ENCODE peak calls at places on chromosomes 3 and 15, in seven cellular contexts. One of them, this sample, is unnamed. For H3K4me1, the result is how much of the 10 kb centered on the place peaks cover.

GRCh38 chr15:70955151-70955550 is 62.5 kb downstream of the LRRC49 start:
- DNase-seq in upper lobe of right lung: no peak
- DNase-seq in BE2C: no peak
- DNase-seq in HAP-1: no peak
- DNase-seq in IMR-90: peak
- DNase-seq in fibroblast of lung: no peak
- DNase-seq in CD4-positive, CD25-positive, alpha-beta regulatory T cell: no peak
- DNase-seq in this sample: no peak

GRCh38 chr15:90000175-90000923 is 775 bp upstream of the ZNF710 start:
- DNase-seq in upper lobe of right lung: peak
- DNase-seq in BE2C: no peak
- DNase-seq in HAP-1: peak
- DNase-seq in IMR-90: peak
- DNase-seq in fibroblast of lung: peak
- DNase-seq in CD4-positive, CD25-positive, alpha-beta regulatory T cell: no peak
- DNase-seq in this sample: peak

GRCh38 chr3:71456155-71456554 is 127.4 kb downstream of the FOXP1 start:
- DNase-seq in upper lobe of right lung: no peak
- DNase-seq in BE2C: no peak
- DNase-seq in HAP-1: no peak
- DNase-seq in IMR-90: peak
- DNase-seq in fibroblast of lung: peak
- DNase-seq in CD4-positive, CD25-positive, alpha-beta regulatory T cell: peak
- DNase-seq in this sample: no peak

GRCh38 chr3:58048301-58048700 is 40.1 kb downstream of the FLNB start:
- DNase-seq in upper lobe of right lung: no peak
- DNase-seq in BE2C: no peak
- DNase-seq in HAP-1: no peak
- DNase-seq in IMR-90: no peak
- DNase-seq in fibroblast of lung: no peak
- DNase-seq in CD4-positive, CD25-positive, alpha-beta regulatory T cell: no peak
- DNase-seq in this sample: no peak

GRCh38 chr15:52095597-52096262 is 16.8 kb downstream of the BCL2L10 start:
- DNase-seq in upper lobe of right lung: no peak
- DNase-seq in BE2C: no peak
- DNase-seq in HAP-1: no peak
- DNase-seq in IMR-90: peak
- DNase-seq in fibroblast of lung: peak
- DNase-seq in CD4-positive, CD25-positive, alpha-beta regulatory T cell: no peak
- DNase-seq in this sample: no peak

GRCh38 chr3:44114142-44114541 is 127.5 kb upstream of the TOPAZ1 start:
- DNase-seq in upper lobe of right lung: no peak
- DNase-seq in BE2C: peak
- DNase-seq in HAP-1: peak
- DNase-seq in IMR-90: peak
- DNase-seq in fibroblast of lung: peak
- DNase-seq in CD4-positive, CD25-positive, alpha-beta regulatory T cell: peak
- DNase-seq in this sample: no peak

GRCh38 chr3:4756060-4756775 is 223.0 kb upstream of the BHLHE40 start:
- DNase-seq in upper lobe of right lung: no peak
- DNase-seq in BE2C: no peak
- DNase-seq in HAP-1: no peak
- DNase-seq in IMR-90: no peak
- DNase-seq in fibroblast of lung: no peak
- DNase-seq in CD4-positive, CD25-positive, alpha-beta regulatory T cell: no peak
- DNase-seq in this sample: no peak

GRCh38 chr15:29449136-29449535 is 179.5 kb upstream of the NSMCE3 start:
- DNase-seq in upper lobe of right lung: no peak
- DNase-seq in BE2C: no peak
- DNase-seq in HAP-1: peak
- DNase-seq in IMR-90: no peak
- DNase-seq in fibroblast of lung: no peak
- DNase-seq in CD4-positive, CD25-positive, alpha-beta regulatory T cell: no peak
- DNase-seq in this sample: peak

GRCh38 chr15:67076147-67076843 is 10.9 kb downstream of the SMAD3 start:
- DNase-seq in upper lobe of right lung: no peak
- DNase-seq in BE2C: no peak
- DNase-seq in HAP-1: no peak
- DNase-seq in IMR-90: peak
- DNase-seq in fibroblast of lung: peak
- DNase-seq in CD4-positive, CD25-positive, alpha-beta regulatory T cell: no peak
- DNase-seq in this sample: no peak

GRCh38 chr15:101201411-101202174 is 50.3 kb downstream of the CHSY1 start:
- DNase-seq in upper lobe of right lung: peak
- DNase-seq in BE2C: peak
- DNase-seq in HAP-1: peak
- DNase-seq in IMR-90: peak
- DNase-seq in fibroblast of lung: peak
- DNase-seq in CD4-positive, CD25-positive, alpha-beta regulatory T cell: no peak
- DNase-seq in this sample: peak

GRCh38 chr3:74075213-74075612 is 450.5 kb upstream of the PDZRN3 start:
- DNase-seq in upper lobe of right lung: no peak
- DNase-seq in BE2C: no peak
- DNase-seq in HAP-1: no peak
- DNase-seq in IMR-90: no peak
- DNase-seq in fibroblast of lung: peak
- DNase-seq in CD4-positive, CD25-positive, alpha-beta regulatory T cell: no peak
- DNase-seq in this sample: no peak

GRCh38 chr3:125357032-125357658 is 18.0 kb downstream of the ZNF148 start:
- DNase-seq in upper lobe of right lung: peak
- DNase-seq in BE2C: peak
- DNase-seq in HAP-1: peak
- DNase-seq in IMR-90: peak
- DNase-seq in fibroblast of lung: peak
- DNase-seq in CD4-positive, CD25-positive, alpha-beta regulatory T cell: peak
- DNase-seq in this sample: peak

GRCh38 chr3:64088408-64089136 is 65.3 kb upstream of the PSMD6 start:
- DNase-seq in upper lobe of right lung: no peak
- DNase-seq in BE2C: no peak
- DNase-seq in HAP-1: no peak
- DNase-seq in IMR-90: no peak
- DNase-seq in fibroblast of lung: no peak
- DNase-seq in CD4-positive, CD25-positive, alpha-beta regulatory T cell: no peak
- DNase-seq in this sample: no peak

GRCh38 chr3:141147657-141148056 is 84.0 kb upstream of the PXYLP1 start:
- DNase-seq in upper lobe of right lung: no peak
- DNase-seq in BE2C: no peak
- DNase-seq in HAP-1: no peak
- DNase-seq in IMR-90: no peak
- DNase-seq in fibroblast of lung: no peak
- DNase-seq in CD4-positive, CD25-positive, alpha-beta regulatory T cell: no peak
- DNase-seq in this sample: no peak

DNA sequence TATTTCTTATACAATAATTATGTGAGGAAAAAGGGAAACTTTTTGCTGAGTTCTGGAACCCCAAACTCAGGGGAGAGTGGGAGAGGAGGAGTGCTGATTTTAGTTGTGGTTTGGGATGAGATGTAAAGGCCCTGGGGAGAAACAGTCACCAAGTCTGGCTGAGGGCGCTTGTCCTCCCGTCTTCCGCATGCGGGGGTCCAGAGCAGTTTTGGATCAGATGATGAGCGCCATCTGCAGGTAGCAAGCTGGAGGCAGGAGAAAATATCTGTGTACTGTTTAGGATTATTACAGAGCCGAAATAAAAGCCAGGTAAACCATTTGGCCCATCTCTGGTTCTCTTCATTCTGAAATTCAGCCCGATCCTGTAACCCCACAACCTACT is 1.6 kb upstream of the PARP14 start:
- DNase-seq in upper lobe of right lung: peak
- DNase-seq in BE2C: peak
- DNase-seq in HAP-1: peak
- DNase-seq in IMR-90: peak
- DNase-seq in fibroblast of lung: peak
- DNase-seq in CD4-positive, CD25-positive, alpha-beta regulatory T cell: peak
- DNase-seq in this sample: peak
- H3K4me3 ChIP-seq in upper lobe of right lung: peak
- H3K4me3 ChIP-seq in BE2C: peak
- H3K4me3 ChIP-seq in HAP-1: no peak
- H3K4me3 ChIP-seq in IMR-90: peak
- H3K4me3 ChIP-seq in fibroblast of lung: peak
- H3K4me3 ChIP-seq in CD4-positive, CD25-positive, alpha-beta regulatory T cell: peak
- H3K4me3 ChIP-seq in this sample: no peak

DNA sequence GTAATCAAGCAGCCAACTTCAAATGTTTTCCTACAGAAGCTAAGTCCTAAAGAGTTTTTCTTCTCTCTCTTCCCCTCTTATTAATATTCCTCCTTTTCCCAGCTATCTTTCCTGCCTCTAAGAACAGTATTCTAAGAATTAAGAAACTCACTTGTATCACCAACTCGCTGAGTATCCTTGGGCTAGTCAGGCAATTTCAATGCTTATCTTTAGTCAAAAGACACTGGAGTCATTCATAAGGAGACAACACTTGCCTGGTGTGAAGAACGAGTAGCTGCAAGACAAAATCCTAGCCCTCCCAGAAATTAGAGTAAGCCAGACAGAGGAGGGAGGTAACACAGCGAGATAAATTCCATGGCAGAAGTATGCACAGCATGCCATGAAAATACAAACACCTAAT is 10.7 kb downstream of the VGLL4 start:
- DNase-seq in upper lobe of right lung: no peak
- DNase-seq in BE2C: no peak
- DNase-seq in HAP-1: no peak
- DNase-seq in IMR-90: no peak
- DNase-seq in fibroblast of lung: no peak
- DNase-seq in CD4-positive, CD25-positive, alpha-beta regulatory T cell: no peak
- DNase-seq in this sample: no peak
- H3K4me1 ChIP-seq in upper lobe of right lung: under half
- H3K4me1 ChIP-seq in BE2C: under half
- H3K4me1 ChIP-seq in HAP-1: under half
- H3K4me1 ChIP-seq in IMR-90: under half
- H3K4me1 ChIP-seq in fibroblast of lung: under half
- H3K4me1 ChIP-seq in CD4-positive, CD25-positive, alpha-beta regulatory T cell: under half
- H3K4me1 ChIP-seq in this sample: under half

GRCh38 chr3:93961026-93961425 is 12.7 kb downstream of the PROS1 start:
- DNase-seq in upper lobe of right lung: no peak
- DNase-seq in BE2C: no peak
- DNase-seq in HAP-1: no peak
- DNase-seq in IMR-90: no peak
- DNase-seq in fibroblast of lung: no peak
- DNase-seq in CD4-positive, CD25-positive, alpha-beta regulatory T cell: no peak
- DNase-seq in this sample: no peak
- H3K4me3 ChIP-seq in upper lobe of right lung: no peak
- H3K4me3 ChIP-seq in BE2C: no peak
- H3K4me3 ChIP-seq in HAP-1: no peak
- H3K4me3 ChIP-seq in IMR-90: no peak
- H3K4me3 ChIP-seq in fibroblast of lung: no peak
- H3K4me3 ChIP-seq in CD4-positive, CD25-positive, alpha-beta regulatory T cell: no peak
- H3K4me3 ChIP-seq in this sample: no peak

DNA sequence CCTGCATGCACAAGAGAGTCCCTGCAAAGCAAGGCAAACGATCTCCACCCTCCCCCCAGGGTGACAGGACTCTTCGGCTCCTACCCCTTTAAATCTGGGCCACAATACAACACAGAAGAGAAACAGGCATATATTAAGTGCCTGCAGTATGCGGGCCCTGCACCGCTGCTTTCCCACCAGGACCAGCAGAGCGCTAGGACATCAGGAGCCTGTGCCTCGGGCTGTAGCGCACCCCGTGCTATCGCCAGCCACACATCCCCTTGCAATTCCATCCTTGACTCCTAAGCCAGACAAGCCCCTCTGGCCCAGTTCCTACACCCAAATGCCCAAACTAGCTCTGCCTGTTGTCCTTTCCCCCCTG is 4.1 kb downstream of the GALNT15 start:
- DNase-seq in upper lobe of right lung: no peak
- DNase-seq in BE2C: no peak
- DNase-seq in HAP-1: no peak
- DNase-seq in IMR-90: no peak
- DNase-seq in fibroblast of lung: no peak
- DNase-seq in CD4-positive, CD25-positive, alpha-beta regulatory T cell: no peak
- DNase-seq in this sample: no peak
- H3K4me1 ChIP-seq in upper lobe of right lung: under half
- H3K4me1 ChIP-seq in BE2C: under half
- H3K4me1 ChIP-seq in HAP-1: under half
- H3K4me1 ChIP-seq in IMR-90: under half
- H3K4me1 ChIP-seq in fibroblast of lung: half or more
- H3K4me1 ChIP-seq in CD4-positive, CD25-positive, alpha-beta regulatory T cell: under half
- H3K4me1 ChIP-seq in this sample: under half

GRCh38 chr3:184908859-184909258 is 96.9 kb downstream of the VPS8 start:
- DNase-seq in upper lobe of right lung: no peak
- DNase-seq in BE2C: no peak
- DNase-seq in HAP-1: no peak
- DNase-seq in IMR-90: no peak
- DNase-seq in fibroblast of lung: no peak
- DNase-seq in CD4-positive, CD25-positive, alpha-beta regulatory T cell: no peak
- DNase-seq in this sample: no peak

GRCh38 chr3:184910664-184911063 is 98.7 kb downstream of the VPS8 start:
- DNase-seq in upper lobe of right lung: no peak
- DNase-seq in BE2C: no peak
- DNase-seq in HAP-1: no peak
- DNase-seq in IMR-90: no peak
- DNase-seq in fibroblast of lung: no peak
- DNase-seq in CD4-positive, CD25-positive, alpha-beta regulatory T cell: no peak
- DNase-seq in this sample: no peak

GRCh38 chr3:184912166-184912565 is 100.2 kb downstream of the VPS8 start:
- DNase-seq in upper lobe of right lung: no peak
- DNase-seq in BE2C: no peak
- DNase-seq in HAP-1: no peak
- DNase-seq in IMR-90: no peak
- DNase-seq in fibroblast of lung: no peak
- DNase-seq in CD4-positive, CD25-positive, alpha-beta regulatory T cell: no peak
- DNase-seq in this sample: no peak

GRCh38 chr3:184914628-184915027 is 102.7 kb downstream of the VPS8 start:
- DNase-seq in upper lobe of right lung: no peak
- DNase-seq in BE2C: no peak
- DNase-seq in HAP-1: no peak
- DNase-seq in IMR-90: peak
- DNase-seq in fibroblast of lung: no peak
- DNase-seq in CD4-positive, CD25-positive, alpha-beta regulatory T cell: no peak
- DNase-seq in this sample: no peak

DNA sequence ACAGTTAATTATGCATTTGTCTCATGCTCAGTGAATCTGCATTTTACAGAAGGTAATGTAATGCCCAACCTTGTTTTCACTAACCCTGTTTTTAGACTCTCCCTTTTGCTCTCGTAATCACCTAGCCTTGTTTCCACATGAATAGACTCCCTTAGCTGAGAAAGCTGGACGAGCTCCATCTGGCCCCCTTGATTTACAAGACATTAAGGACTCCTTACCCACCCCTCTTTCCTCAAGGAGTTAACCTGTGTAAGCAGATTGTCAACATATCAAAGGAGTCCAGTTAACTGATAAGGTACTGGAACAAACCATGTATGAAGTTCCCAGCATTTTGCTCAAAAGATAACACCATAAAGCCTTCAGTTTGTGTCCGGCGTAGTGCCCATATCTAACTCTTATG is 99.6 kb downstream of the VPS8 start:
- DNase-seq in upper lobe of right lung: no peak
- DNase-seq in BE2C: no peak
- DNase-seq in HAP-1: peak
- DNase-seq in IMR-90: no peak
- DNase-seq in fibroblast of lung: no peak
- DNase-seq in CD4-positive, CD25-positive, alpha-beta regulatory T cell: no peak
- DNase-seq in this sample: no peak
- H3K4me3 ChIP-seq in upper lobe of right lung: no peak
- H3K4me3 ChIP-seq in BE2C: no peak
- H3K4me3 ChIP-seq in HAP-1: no peak
- H3K4me3 ChIP-seq in IMR-90: no peak
- H3K4me3 ChIP-seq in fibroblast of lung: no peak
- H3K4me3 ChIP-seq in CD4-positive, CD25-positive, alpha-beta regulatory T cell: no peak
- H3K4me3 ChIP-seq in this sample: no peak

DNA sequence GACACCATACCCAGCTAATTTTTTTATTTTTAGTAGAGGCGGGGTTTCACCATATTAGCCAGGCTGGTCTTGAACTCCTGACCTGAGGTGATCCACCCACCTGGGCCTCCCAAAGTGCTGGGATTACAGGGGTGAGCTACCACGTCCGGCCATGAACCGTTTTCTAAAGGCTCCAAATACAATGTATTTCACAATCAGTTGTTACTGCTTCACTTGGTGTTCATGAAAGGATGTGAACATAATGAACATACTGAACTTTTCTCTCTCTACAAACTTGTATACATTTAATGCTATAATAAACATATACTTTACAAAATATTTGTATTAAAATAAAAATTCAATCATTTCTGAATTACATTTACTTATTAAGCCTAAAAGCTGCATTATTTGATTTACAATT is 28.9 kb downstream of the TBL1XR1 start:
- DNase-seq in upper lobe of right lung: no peak
- DNase-seq in BE2C: no peak
- DNase-seq in HAP-1: no peak
- DNase-seq in IMR-90: no peak
- DNase-seq in fibroblast of lung: no peak
- DNase-seq in CD4-positive, CD25-positive, alpha-beta regulatory T cell: no peak
- DNase-seq in this sample: no peak
- H3K4me1 ChIP-seq in upper lobe of right lung: under half
- H3K4me1 ChIP-seq in BE2C: under half
- H3K4me1 ChIP-seq in HAP-1: under half
- H3K4me1 ChIP-seq in IMR-90: under half
- H3K4me1 ChIP-seq in fibroblast of lung: under half
- H3K4me1 ChIP-seq in CD4-positive, CD25-positive, alpha-beta regulatory T cell: under half
- H3K4me1 ChIP-seq in this sample: under half